ENCODE peak calls at places on chromosomes 12 and 14, in seven cellular contexts. One of them, this sample, is unnamed.

GRCh38 chr12:70645494-70646317 is 8.5 kb upstream of the PTPRB start:
- DNase-seq in A549: peak
- DNase-seq in HL-60: no peak
- DNase-seq in GM13976: no peak
- DNase-seq in NCI-H345: no peak
- DNase-seq in prostate gland: peak
- DNase-seq in IMR-90: peak
- DNase-seq in this sample: no peak

GRCh38 chr12:42325776-42326465 is at the start of the genes PPHLN1 and ZCRB1:
- DNase-seq in A549: peak
- DNase-seq in HL-60: peak
- DNase-seq in GM13976: peak
- DNase-seq in NCI-H345: peak
- DNase-seq in prostate gland: peak
- DNase-seq in IMR-90: peak
- DNase-seq in this sample: peak

GRCh38 chr14:95294834-95295599 is 24.7 kb downstream of the CLMN start:
- DNase-seq in A549: peak
- DNase-seq in HL-60: no peak
- DNase-seq in GM13976: no peak
- DNase-seq in NCI-H345: peak
- DNase-seq in prostate gland: no peak
- DNase-seq in IMR-90: no peak
- DNase-seq in this sample: peak

GRCh38 chr12:8609061-8609570 is 3.5 kb downstream of the AICDA start:
- DNase-seq in A549: peak
- DNase-seq in HL-60: peak
- DNase-seq in GM13976: peak
- DNase-seq in NCI-H345: peak
- DNase-seq in prostate gland: no peak
- DNase-seq in IMR-90: peak
- DNase-seq in this sample: no peak

GRCh38 chr12:3076730-3077571 is at the start of gene TSPAN9:
- DNase-seq in A549: peak
- DNase-seq in HL-60: no peak
- DNase-seq in GM13976: peak
- DNase-seq in NCI-H345: peak
- DNase-seq in prostate gland: peak
- DNase-seq in IMR-90: peak
- DNase-seq in this sample: peak

GRCh38 chr14:88995437-88996198 is 171.2 kb downstream of the TTC8 start:
- DNase-seq in A549: peak
- DNase-seq in HL-60: no peak
- DNase-seq in GM13976: no peak
- DNase-seq in NCI-H345: no peak
- DNase-seq in prostate gland: no peak
- DNase-seq in IMR-90: peak
- DNase-seq in this sample: no peak

GRCh38 chr14:56884617-56885016 is 74.3 kb upstream of the OTX2 start:
- DNase-seq in A549: no peak
- DNase-seq in HL-60: no peak
- DNase-seq in GM13976: no peak
- DNase-seq in NCI-H345: no peak
- DNase-seq in prostate gland: no peak
- DNase-seq in IMR-90: no peak
- DNase-seq in this sample: no peak

GRCh38 chr12:96720363-96720705 is 186.7 kb upstream of the NEDD1 start:
- DNase-seq in A549: peak
- DNase-seq in HL-60: peak
- DNase-seq in GM13976: peak
- DNase-seq in NCI-H345: peak
- DNase-seq in prostate gland: peak
- DNase-seq in IMR-90: no peak
- DNase-seq in this sample: peak

GRCh38 chr12:106417926-106418910 is 60.7 kb downstream of the POLR3B start:
- DNase-seq in A549: no peak
- DNase-seq in HL-60: no peak
- DNase-seq in GM13976: no peak
- DNase-seq in NCI-H345: no peak
- DNase-seq in prostate gland: no peak
- DNase-seq in IMR-90: peak
- DNase-seq in this sample: no peak

GRCh38 chr14:69090187-69090789 is 62.6 kb downstream of the DCAF5 start:
- DNase-seq in A549: peak
- DNase-seq in HL-60: peak
- DNase-seq in GM13976: peak
- DNase-seq in NCI-H345: peak
- DNase-seq in prostate gland: peak
- DNase-seq in IMR-90: peak
- DNase-seq in this sample: peak

GRCh38 chr14:96086574-96087077 is 47.5 kb downstream of the C14orf132 start:
- DNase-seq in A549: no peak
- DNase-seq in HL-60: no peak
- DNase-seq in GM13976: no peak
- DNase-seq in NCI-H345: no peak
- DNase-seq in prostate gland: no peak
- DNase-seq in IMR-90: peak
- DNase-seq in this sample: no peak

This sample was measured in DMS153.